ENCODE peak calls at places on chromosomes 4 and X, in eight cellular contexts. P, D, I, W, V, J, Y and Q are unnamed samples.

GRCh38 chr4:7858498-7858897 is 81.2 kb downstream of the AFAP1 start:
- DNase-seq in P (no peak), D (no peak), I (no peak), W (no peak), V (no peak), J (no peak), Y (no peak), Q (no peak)

GRCh38 chr4:33302298-33302697 is 2582.1 kb downstream of the PCDH7 start:
- DNase-seq in P (no peak), D (no peak), I (no peak), W (no peak), V (no peak), J (no peak), Y (no peak), Q (no peak)

GRCh38 chr4:121741751-121742150 is 23.2 kb downstream of the SMIM43 start:
- DNase-seq in P (no peak), D (no peak), I (no peak), W (no peak), V (no peak), J (no peak), Y (no peak), Q (no peak)

GRCh38 chrX:65874765-65875164 is 165.1 kb downstream of the VSIG4 start:
- DNase-seq in P (no peak), D (no peak), I (no peak), W (no peak), V (no peak), J (no peak), Y (no peak), Q (no peak)

GRCh38 chr4:52996261-52997131 is 134.4 kb downstream of the RASL11B start:
- DNase-seq in P (peak), D (no peak), I (no peak), W (peak), V (peak), J (no peak), Y (no peak), Q (no peak)

GRCh38 chrX:129568349-129568748 is 28.3 kb downstream of the OCRL start:
- DNase-seq in P (no peak), D (no peak), I (no peak), W (no peak), V (no peak), J (no peak), Y (no peak), Q (no peak)

GRCh38 chr4:7904942-7905341 is 34.7 kb downstream of the AFAP1 start:
- DNase-seq in P (no peak), D (no peak), I (no peak), W (no peak), V (no peak), J (no peak), Y (no peak), Q (no peak)

GRCh38 chr4:87697272-87697671 is 47.2 kb downstream of the DMP1 start:
- DNase-seq in P (no peak), D (no peak), I (no peak), W (no peak), V (no peak), J (no peak), Y (no peak), Q (no peak)

GRCh38 chr4:153418114-153418513 is 48.0 kb upstream of the TMEM131L start:
- DNase-seq in P (no peak), D (no peak), I (no peak), W (no peak), V (no peak), J (no peak), Y (no peak), Q (no peak)

GRCh38 chrX:66163849-66164401 is at the start of gene HEPH:
- DNase-seq in P (no peak), D (peak), I (no peak), W (peak), V (no peak), J (no peak), Y (no peak), Q (peak)

GRCh38 chr4:7285244-7286122 is 93.1 kb downstream of the SORCS2 start:
- DNase-seq in P (no peak), D (peak), I (no peak), W (no peak), V (no peak), J (no peak), Y (no peak), Q (peak)

GRCh38 chr4:71635094-71635493 is 148.8 kb downstream of the GC start:
- DNase-seq in P (no peak), D (no peak), I (no peak), W (no peak), V (no peak), J (no peak), Y (no peak), Q (no peak)

GRCh38 chrX:16870095-16870860 is at the start of gene RBBP7:
- DNase-seq in P (peak), D (peak), I (peak), W (peak), V (peak), J (peak), Y (peak), Q (peak)

GRCh38 chrX:119880076-119880475 is 8.4 kb downstream of the NDUFA1 start:
- DNase-seq in P (no peak), D (no peak), I (peak), W (no peak), V (no peak), J (no peak), Y (no peak), Q (no peak)

GRCh38 chrX:24110049-24110448 is 39.5 kb upstream of the ZFX start:
- DNase-seq in P (no peak), D (no peak), I (no peak), W (peak), V (no peak), J (no peak), Y (no peak), Q (no peak)

GRCh38 chr4:143411527-143412480 is 75.1 kb downstream of the GAB1 start:
- DNase-seq in P (no peak), D (peak), I (no peak), W (no peak), V (no peak), J (no peak), Y (no peak), Q (peak)

GRCh38 chr4:40200881-40201797 is 4.3 kb downstream of the RHOH start:
- DNase-seq in P (no peak), D (no peak), I (peak), W (no peak), V (no peak), J (no peak), Y (no peak), Q (no peak)

GRCh38 chrX:106955004-106955772 is 35.0 kb downstream of the CLDN2 start:
- DNase-seq in P (no peak), D (no peak), I (no peak), W (no peak), V (no peak), J (no peak), Y (no peak), Q (no peak)

GRCh38 chrX:40213092-40213491 is 115.3 kb upstream of the BCOR start:
- DNase-seq in P (no peak), D (no peak), I (no peak), W (no peak), V (no peak), J (no peak), Y (no peak), Q (no peak)

GRCh38 chr4:4666187-4666586 is 124.3 kb upstream of the STX18 start:
- DNase-seq in P (no peak), D (no peak), I (no peak), W (no peak), V (no peak), J (no peak), Y (no peak), Q (no peak)
- H3K27ac ChIP-seq in P (no peak), D (no peak), I (no peak), W (no peak), V (no peak), J (no peak), Y (no peak), Q (no peak)

GRCh38 chr4:183124228-183124627 is 25.2 kb downstream of the WWC2 start:
- DNase-seq in P (no peak), D (no peak), I (no peak), W (no peak), V (no peak), J (no peak), Y (no peak), Q (no peak)
- H3K27ac ChIP-seq in P (no peak), D (no peak), I (no peak), W (no peak), V (no peak), J (no peak), Y (no peak), Q (no peak)

GRCh38 chr4:169009281-169010124 is 552 bp downstream of the CBR4 start:
- DNase-seq in P (peak), D (peak), I (peak), W (peak), V (peak), J (peak), Y (peak), Q (peak)

GRCh38 chr4:169013396-169013795 is 3.3 kb upstream of the CBR4 start:
- DNase-seq in P (no peak), D (no peak), I (no peak), W (no peak), V (no peak), J (no peak), Y (no peak), Q (no peak)

GRCh38 chr4:169012049-169012448 is 2.0 kb upstream of the CBR4 start:
- DNase-seq in P (no peak), D (no peak), I (no peak), W (no peak), V (no peak), J (no peak), Y (no peak), Q (no peak)

GRCh38 chr4:169008478-169008877 is 1.6 kb downstream of the CBR4 start:
- DNase-seq in P (no peak), D (no peak), I (no peak), W (no peak), V (no peak), J (no peak), Y (no peak), Q (no peak)

GRCh38 chr4:169010125-169011023 is at the start of gene CBR4:
- DNase-seq in P (peak), D (peak), I (peak), W (peak), V (peak), J (peak), Y (peak), Q (peak)
- H3K27ac ChIP-seq in P (peak), D (peak), I (peak), W (peak), V (peak), J (peak), Y (peak), Q (peak)

GRCh38 chrX:67290489-67291220 is 253.2 kb upstream of the AR start:
- DNase-seq in P (no peak), D (no peak), I (no peak), W (no peak), V (no peak), J (no peak), Y (no peak), Q (no peak)
- H3K27ac ChIP-seq in P (no peak), D (no peak), I (no peak), W (no peak), V (no peak), J (no peak), Y (no peak), Q (no peak)

DNA sequence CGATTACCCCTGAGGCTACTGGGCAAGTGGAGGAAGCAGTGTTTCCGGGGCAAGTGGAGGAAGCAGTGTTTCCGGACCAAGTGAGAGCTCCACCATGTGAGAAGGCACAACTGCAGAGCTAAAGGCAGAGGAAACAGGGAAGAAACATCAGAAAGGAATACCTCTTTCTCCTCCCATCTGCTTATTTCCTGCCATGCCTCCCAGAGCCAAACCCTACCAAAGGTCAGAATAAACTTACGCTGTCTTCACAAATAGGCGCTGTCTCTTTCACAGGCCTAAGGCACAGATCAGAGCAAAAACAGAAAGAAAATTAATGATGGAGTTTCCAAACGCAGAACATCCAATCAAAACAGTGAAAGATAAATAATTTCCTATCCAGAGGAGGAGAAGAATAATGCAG is 153.0 kb downstream of the ATOH1 start:
- DNase-seq in P (no peak), D (no peak), I (no peak), W (no peak), V (no peak), J (no peak), Y (no peak), Q (no peak)
- H3K27ac ChIP-seq in P (no peak), D (no peak), I (no peak), W (no peak), V (no peak), J (no peak), Y (no peak), Q (no peak)

GRCh38 chr4:101356928-101357327 is 9.6 kb upstream of the PPP3CA start:
- DNase-seq in P (no peak), D (no peak), I (no peak), W (no peak), V (no peak), J (no peak), Y (no peak), Q (no peak)

GRCh38 chr4:101355767-101356702 is 8.7 kb upstream of the PPP3CA start:
- DNase-seq in P (no peak), D (no peak), I (no peak), W (no peak), V (no peak), J (no peak), Y (no peak), Q (no peak)

GRCh38 chr4:101355246-101355645 is 7.9 kb upstream of the PPP3CA start:
- DNase-seq in P (no peak), D (no peak), I (peak), W (no peak), V (no peak), J (no peak), Y (no peak), Q (no peak)

GRCh38 chr4:101357751-101358150 is 10.4 kb upstream of the PPP3CA start:
- DNase-seq in P (no peak), D (no peak), I (no peak), W (no peak), V (no peak), J (no peak), Y (no peak), Q (no peak)
- H3K27ac ChIP-seq in P (no peak), D (no peak), I (no peak), W (no peak), V (no peak), J (no peak), Y (no peak), Q (no peak)

GRCh38 chrX:74531081-74531480 is 83.3 kb downstream of the RLIM start:
- DNase-seq in P (no peak), D (no peak), I (no peak), W (no peak), V (no peak), J (no peak), Y (no peak), Q (no peak)
- H3K27ac ChIP-seq in P (no peak), D (no peak), I (no peak), W (no peak), V (no peak), J (no peak), Y (no peak), Q (no peak)